ENCODE peak calls at places on chromosomes 7 and 10, in seven cellular contexts. Q is HS-5; B is nephron progenitor cell; N is frontal cortex; K is MCF 10A; A is activated T-cell treated with anti-CD3 and anti-CD28 coated beads for 1 hour; U is activated CD8-positive, alpha-beta memory T cell treated with anti-CD3 and anti-CD28 coated beads, Interleukin-2, amount 50 U/mL, for 48 hours. L is an unnamed sample.

GRCh38 chr7:71191766-71192165 is 59.8 kb downstream of the GALNT17 start:
- DNase-seq in K (no peak), B (no peak), U (no peak), Q (no peak), N (no peak), A (no peak), L (no peak)

GRCh38 chr10:10591682-10592412 is 425.8 kb upstream of the CELF2 start:
- DNase-seq in Q (no peak), U (no peak), B (no peak), A (no peak), K (no peak), N (no peak), L (no peak)

GRCh38 chr10:10520391-10521385 is 497.0 kb upstream of the CELF2 start:
- DNase-seq in U (no peak), K (no peak), A (no peak), B (no peak), N (no peak), Q (no peak), L (no peak)

GRCh38 chr7:28750981-28751380 is 207.1 kb downstream of the TRIL start:
- DNase-seq in N (no peak), B (no peak), A (no peak), U (no peak), K (no peak), Q (no peak), L (no peak)

GRCh38 chr10:48606530-48607355 is 1.9 kb upstream of the ARHGAP22 start:
- DNase-seq in B (no peak), A (no peak), K (peak), U (no peak), Q (peak), N (no peak), L (no peak)

GRCh38 chr7:77716804-77717203 is 20.5 kb downstream of the RSBN1L start:
- DNase-seq in K (no peak), B (no peak), A (no peak), Q (no peak), U (no peak), N (no peak), L (no peak)

GRCh38 chr7:155543011-155543881 is 3.1 kb downstream of the CNPY1 start:
- DNase-seq in K (no peak), B (no peak), A (no peak), Q (no peak), N (no peak), U (no peak), L (no peak)

GRCh38 chr10:94133239-94133638 is 139.5 kb downstream of the PLCE1 start:
- DNase-seq in U (no peak), A (no peak), K (peak), N (no peak), B (no peak), Q (no peak), L (no peak)

GRCh38 chr10:87177-88080 is 38.3 kb upstream of the TUBB8 start:
- DNase-seq in A (no peak), K (no peak), U (no peak), B (no peak), Q (no peak), N (no peak), L (no peak)